ENCODE peak calls at places on chromosomes 1 and 21, in eight cellular contexts. One of them, this sample, is unnamed.

GRCh38 chr1:25799758-25800537 is at the start of gene SELENON:
- DNase-seq in fibroblast of the aortic adventitia: peak
- DNase-seq in stimulated activated CD8-positive, alpha-beta memory T cell treated with anti-CD3 and anti-CD28 coated beads, Interleukin-2, amount 100 ng/mL, for 48 hours: no peak
- DNase-seq in kidney epithelial cell: no peak
- DNase-seq in AG08395: peak
- DNase-seq in brain microvascular endothelial cell: no peak
- DNase-seq in T47D: no peak
- DNase-seq in NCI-H1105: peak
- DNase-seq in this sample: peak

GRCh38 chr1:60936943-60937342 is 145.4 kb upstream of the NFIA start:
- DNase-seq in fibroblast of the aortic adventitia: no peak
- DNase-seq in stimulated activated CD8-positive, alpha-beta memory T cell treated with anti-CD3 and anti-CD28 coated beads, Interleukin-2, amount 100 ng/mL, for 48 hours: no peak
- DNase-seq in kidney epithelial cell: no peak
- DNase-seq in AG08395: no peak
- DNase-seq in brain microvascular endothelial cell: no peak
- DNase-seq in T47D: no peak
- DNase-seq in NCI-H1105: no peak
- DNase-seq in this sample: no peak

GRCh38 chr21:36297938-36298572 is 21.9 kb upstream of the MORC3 start:
- DNase-seq in fibroblast of the aortic adventitia: peak
- DNase-seq in stimulated activated CD8-positive, alpha-beta memory T cell treated with anti-CD3 and anti-CD28 coated beads, Interleukin-2, amount 100 ng/mL, for 48 hours: peak
- DNase-seq in kidney epithelial cell: no peak
- DNase-seq in AG08395: peak
- DNase-seq in brain microvascular endothelial cell: no peak
- DNase-seq in T47D: peak
- DNase-seq in NCI-H1105: no peak
- DNase-seq in this sample: peak

GRCh38 chr1:8031176-8031785 is 5.2 kb upstream of the ERRFI1 start:
- DNase-seq in fibroblast of the aortic adventitia: peak
- DNase-seq in stimulated activated CD8-positive, alpha-beta memory T cell treated with anti-CD3 and anti-CD28 coated beads, Interleukin-2, amount 100 ng/mL, for 48 hours: no peak
- DNase-seq in kidney epithelial cell: no peak
- DNase-seq in AG08395: peak
- DNase-seq in brain microvascular endothelial cell: no peak
- DNase-seq in T47D: peak
- DNase-seq in NCI-H1105: peak
- DNase-seq in this sample: peak

GRCh38 chr1:23217421-23218115 is at the start of gene HTR1D:
- DNase-seq in fibroblast of the aortic adventitia: no peak
- DNase-seq in stimulated activated CD8-positive, alpha-beta memory T cell treated with anti-CD3 and anti-CD28 coated beads, Interleukin-2, amount 100 ng/mL, for 48 hours: no peak
- DNase-seq in kidney epithelial cell: no peak
- DNase-seq in AG08395: no peak
- DNase-seq in brain microvascular endothelial cell: no peak
- DNase-seq in T47D: no peak
- DNase-seq in NCI-H1105: peak
- DNase-seq in this sample: no peak

GRCh38 chr1:231606712-231607111 is 19.9 kb upstream of the DISC1 start:
- DNase-seq in fibroblast of the aortic adventitia: peak
- DNase-seq in stimulated activated CD8-positive, alpha-beta memory T cell treated with anti-CD3 and anti-CD28 coated beads, Interleukin-2, amount 100 ng/mL, for 48 hours: no peak
- DNase-seq in kidney epithelial cell: no peak
- DNase-seq in AG08395: peak
- DNase-seq in brain microvascular endothelial cell: peak
- DNase-seq in T47D: peak
- DNase-seq in NCI-H1105: no peak
- DNase-seq in this sample: no peak

GRCh38 chr1:224791362-224791941 is 138.0 kb upstream of the DNAH14 start:
- DNase-seq in fibroblast of the aortic adventitia: no peak
- DNase-seq in stimulated activated CD8-positive, alpha-beta memory T cell treated with anti-CD3 and anti-CD28 coated beads, Interleukin-2, amount 100 ng/mL, for 48 hours: no peak
- DNase-seq in kidney epithelial cell: no peak
- DNase-seq in AG08395: no peak
- DNase-seq in brain microvascular endothelial cell: no peak
- DNase-seq in T47D: no peak
- DNase-seq in NCI-H1105: no peak
- DNase-seq in this sample: no peak

GRCh38 chr1:14061204-14061603 is 361.2 kb downstream of the PRDM2 start:
- DNase-seq in fibroblast of the aortic adventitia: no peak
- DNase-seq in stimulated activated CD8-positive, alpha-beta memory T cell treated with anti-CD3 and anti-CD28 coated beads, Interleukin-2, amount 100 ng/mL, for 48 hours: no peak
- DNase-seq in kidney epithelial cell: no peak
- DNase-seq in AG08395: no peak
- DNase-seq in brain microvascular endothelial cell: no peak
- DNase-seq in T47D: no peak
- DNase-seq in NCI-H1105: no peak
- DNase-seq in this sample: no peak

GRCh38 chr1:9112961-9113880 is 15.7 kb downstream of the GPR157 start:
- DNase-seq in fibroblast of the aortic adventitia: no peak
- DNase-seq in stimulated activated CD8-positive, alpha-beta memory T cell treated with anti-CD3 and anti-CD28 coated beads, Interleukin-2, amount 100 ng/mL, for 48 hours: no peak
- DNase-seq in kidney epithelial cell: no peak
- DNase-seq in AG08395: no peak
- DNase-seq in brain microvascular endothelial cell: peak
- DNase-seq in T47D: no peak
- DNase-seq in NCI-H1105: no peak
- DNase-seq in this sample: no peak

GRCh38 chr1:243850013-243850367 is at the start of gene AKT3:
- DNase-seq in fibroblast of the aortic adventitia: no peak
- DNase-seq in stimulated activated CD8-positive, alpha-beta memory T cell treated with anti-CD3 and anti-CD28 coated beads, Interleukin-2, amount 100 ng/mL, for 48 hours: no peak
- DNase-seq in kidney epithelial cell: no peak
- DNase-seq in AG08395: no peak
- DNase-seq in brain microvascular endothelial cell: no peak
- DNase-seq in T47D: peak
- DNase-seq in NCI-H1105: no peak
- DNase-seq in this sample: no peak

GRCh38 chr1:223556414-223557124 is 108.9 kb downstream of the CAPN8 start:
- DNase-seq in fibroblast of the aortic adventitia: peak
- DNase-seq in stimulated activated CD8-positive, alpha-beta memory T cell treated with anti-CD3 and anti-CD28 coated beads, Interleukin-2, amount 100 ng/mL, for 48 hours: peak
- DNase-seq in kidney epithelial cell: no peak
- DNase-seq in AG08395: peak
- DNase-seq in brain microvascular endothelial cell: peak
- DNase-seq in T47D: peak
- DNase-seq in NCI-H1105: no peak
- DNase-seq in this sample: peak

This sample was measured in OCI-LY7.